ENCODE peak calls at places on chromosomes 7 and 10, in four cellular contexts. O, U, Z and N are unnamed samples. For H3K36me3, the result is how much of the 10 kb centered on the place peaks cover.

GRCh38 chr7:51249187-51249945 is 67.2 kb downstream of the COBL start:
- DNase-seq in O (no peak), Z (no peak), U (peak), N (no peak)

GRCh38 chr7:95446618-95447017 is 11.8 kb upstream of the PON2 start:
- DNase-seq in Z (no peak), O (no peak), U (no peak), N (no peak)

GRCh38 chr7:14233026-14233897 is 243.8 kb upstream of the ETV1 start:
- DNase-seq in O (no peak), U (peak), Z (no peak), N (no peak)

GRCh38 chr7:44104880-44105771 is 981 bp downstream of the AEBP1 start:
- DNase-seq in O (no peak), Z (no peak), U (peak), N (peak)

GRCh38 chr7:124784879-124785818 is 19.6 kb upstream of the GPR37 start:
- DNase-seq in O (peak), U (peak), Z (peak), N (peak)

GRCh38 chr10:78944658-78945333 is 124.0 kb upstream of the ZMIZ1 start:
- DNase-seq in U (peak), Z (peak), O (no peak), N (peak)

GRCh38 chr7:134741901-134742635 is 37.4 kb upstream of the CALD1 start:
- DNase-seq in U (peak), O (no peak), Z (no peak), N (peak)

GRCh38 chr10:6803429-6803783 is 223.3 kb upstream of the PRKCQ start:
- DNase-seq in Z (no peak), O (no peak), U (no peak), N (no peak)

GRCh38 chr7:158876984-158877383 is 20.6 kb downstream of the DYNC2I1 start:
- DNase-seq in U (no peak), Z (no peak), O (no peak), N (no peak)

GRCh38 chr7:2063562-2064360 is 169.0 kb downstream of the MAD1L1 start:
- DNase-seq in U (no peak), O (peak), Z (peak), N (no peak)

GRCh38 chr10:103355906-103356599 is 5.1 kb upstream of the PCGF6 start:
- DNase-seq in Z (no peak), O (no peak), U (no peak), N (no peak)

GRCh38 chr10:103350522-103351260 is at the start of gene PCGF6:
- DNase-seq in U (peak), Z (peak), O (peak), N (no peak)

GRCh38 chr10:103350175-103350521 is 792 bp downstream of the PCGF6 start:
- DNase-seq in Z (no peak), O (no peak), U (no peak), N (no peak)

GRCh38 chr10:103353281-103353680 is 2.3 kb upstream of the PCGF6 start:
- DNase-seq in O (no peak), U (no peak), Z (no peak), N (no peak)
- TF ChIP-seq CTCF in O (peak), U (no peak), Z (no peak), N (no peak)

GRCh38 chr7:128832880-128833147 is 2.6 kb downstream of the FLNC start:
- DNase-seq in O (no peak), Z (no peak), U (no peak), N (no peak)

GRCh38 chr7:128831178-128831993 is 1.2 kb downstream of the FLNC start:
- DNase-seq in Z (peak), O (peak), U (peak), N (no peak)

GRCh38 chr7:128833148-128833938 is 3.1 kb downstream of the FLNC start:
- DNase-seq in O (peak), U (peak), Z (peak), N (no peak)

GRCh38 chr7:128833939-128834310 is 3.7 kb downstream of the FLNC start:
- DNase-seq in O (no peak), U (no peak), Z (no peak), N (no peak)

DNA sequence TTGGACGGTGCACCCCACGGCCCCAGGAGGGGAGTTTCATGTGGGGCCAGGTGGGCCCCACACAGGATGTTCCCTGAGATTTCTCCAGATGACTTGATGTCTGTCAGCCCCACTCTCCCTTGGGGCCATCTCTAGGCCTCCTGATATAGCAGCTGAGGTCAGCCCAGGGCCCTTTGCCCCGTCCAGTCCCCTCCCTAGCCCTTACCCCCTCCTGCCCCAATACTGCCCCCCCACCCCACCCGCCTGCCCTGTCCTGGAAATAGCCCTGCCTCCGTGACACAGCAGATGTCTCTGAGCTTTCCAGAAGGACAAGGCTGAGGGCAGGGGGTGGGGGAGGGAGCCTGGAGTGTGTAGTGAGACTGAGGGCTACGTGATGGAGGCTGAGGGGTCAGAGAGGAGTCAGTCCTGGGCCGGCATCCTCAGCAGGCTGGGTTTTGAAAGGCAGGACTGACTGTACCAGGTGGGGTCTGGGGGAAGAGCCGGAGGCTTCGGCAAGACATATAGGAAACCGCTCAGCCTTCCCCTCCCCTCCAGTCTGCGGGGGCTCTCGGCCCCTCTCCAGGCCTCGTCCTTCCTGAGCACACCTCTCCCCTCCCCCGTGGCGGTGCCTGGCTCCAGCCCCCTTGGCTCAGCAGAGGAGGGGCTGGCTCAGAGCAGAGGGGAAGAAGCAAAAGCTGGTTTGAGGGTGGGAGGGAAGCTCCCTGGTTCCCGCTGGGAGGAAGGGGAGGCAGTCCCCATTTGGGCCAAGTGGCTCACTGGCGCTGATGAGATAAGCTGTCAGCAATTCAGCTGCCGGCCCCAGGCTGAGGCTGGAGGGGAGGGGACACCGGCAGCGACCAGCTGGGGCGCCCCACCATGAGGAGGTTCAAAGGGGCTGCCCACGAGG is 2.0 kb downstream of the FLNC start:
- DNase-seq in O (peak), U (peak), Z (no peak), N (no peak)
- H3K4me3 ChIP-seq in O (peak), U (peak), Z (peak), N (peak)

GRCh38 chr7:31029674-31030073 is 22.4 kb upstream of the ADCYAP1R1 start:
- DNase-seq in O (no peak), Z (no peak), U (no peak), N (no peak)

GRCh38 chr7:31028417-31028988 is 23.6 kb upstream of the ADCYAP1R1 start:
- DNase-seq in O (peak), U (no peak), Z (no peak), N (no peak)

GRCh38 chr7:31028006-31028405 is 24.1 kb upstream of the ADCYAP1R1 start:
- DNase-seq in U (no peak), O (no peak), Z (no peak), N (no peak)

GRCh38 chr7:31027161-31027965 is 24.7 kb upstream of the ADCYAP1R1 start:
- DNase-seq in U (peak), O (peak), Z (peak), N (no peak)

DNA sequence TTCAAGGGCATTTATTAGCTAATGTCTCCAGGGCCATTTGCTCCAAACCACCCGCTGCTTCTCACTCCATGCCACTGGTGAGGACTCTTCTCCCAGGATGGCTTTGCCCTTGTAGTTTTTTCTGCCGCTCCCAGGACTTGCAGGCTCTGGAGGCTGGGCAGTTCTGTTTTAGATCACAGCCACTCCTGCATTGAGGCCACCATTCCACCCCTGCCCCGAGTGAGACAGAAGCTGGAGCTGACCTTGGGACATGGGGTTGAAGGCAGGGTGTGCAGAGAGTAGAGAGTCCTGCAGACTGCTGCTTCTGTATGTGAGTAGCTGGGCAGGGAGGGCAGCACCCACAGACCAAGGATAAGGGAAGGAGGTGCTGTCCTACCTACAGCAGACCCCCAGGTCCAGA is 22.9 kb upstream of the ADCYAP1R1 start:
- DNase-seq in U (no peak), Z (no peak), O (no peak), N (no peak)
- H3K36me3 ChIP-seq in U (under half), Z (under half), O (under half), N (under half)

GRCh38 chr7:93799750-93800357 is 90.7 kb downstream of the TFPI2 start:
- DNase-seq in O (no peak), Z (no peak), U (peak), N (no peak)
- TF ChIP-seq CTCF in O (peak), Z (no peak), U (peak), N (peak)

DNA sequence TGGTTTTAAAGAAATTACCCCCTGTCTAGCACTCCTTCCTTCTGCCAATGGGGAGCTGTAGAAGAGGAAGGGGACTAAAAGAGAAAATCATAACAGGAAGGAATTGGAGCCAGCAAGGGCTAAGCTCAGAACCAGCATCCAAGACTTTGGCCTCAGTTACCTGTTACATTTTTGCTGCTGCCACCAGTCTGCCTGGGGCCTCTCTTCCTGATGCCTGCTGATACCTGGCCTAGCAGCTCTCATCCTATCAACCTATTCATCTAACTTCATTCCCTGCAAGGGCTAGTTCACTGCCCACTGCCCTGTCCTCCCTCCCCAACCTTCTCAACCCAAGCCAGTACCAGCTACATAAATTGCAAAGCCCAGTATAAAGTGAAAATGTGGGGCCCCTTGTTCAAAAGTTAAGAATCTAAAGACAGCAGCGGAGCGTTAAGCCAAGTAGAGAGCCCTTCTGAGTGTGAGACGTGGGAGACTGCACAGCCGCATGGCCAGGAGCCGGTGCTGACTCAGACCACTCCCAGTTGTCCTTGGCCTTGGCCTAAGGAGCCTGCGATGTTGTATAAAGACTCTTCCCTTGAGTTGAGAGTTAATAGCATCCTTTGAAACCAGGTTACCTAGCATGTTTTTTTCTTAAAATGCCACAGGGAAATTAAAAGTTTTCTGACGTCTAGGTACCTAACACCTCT is 13.2 kb upstream of the AOC1 start:
- DNase-seq in Z (no peak), O (no peak), U (no peak), N (no peak)
- H3K4me3 ChIP-seq in Z (no peak), O (no peak), U (no peak), N (no peak)

GRCh38 chr7:5635461-5636445 is 145.7 kb downstream of the RNF216 start:
- DNase-seq in U (peak), Z (no peak), O (no peak), N (no peak)
- H3K36me3 ChIP-seq in U (under half), Z (under half), O (under half), N (under half)

GRCh38 chr10:62666264-62666663 is 138.3 kb upstream of the ADO start:
- DNase-seq in O (no peak), Z (no peak), U (no peak), N (no peak)
- TF ChIP-seq CTCF in O (no peak), Z (no peak), U (no peak), N (no peak)

DNA sequence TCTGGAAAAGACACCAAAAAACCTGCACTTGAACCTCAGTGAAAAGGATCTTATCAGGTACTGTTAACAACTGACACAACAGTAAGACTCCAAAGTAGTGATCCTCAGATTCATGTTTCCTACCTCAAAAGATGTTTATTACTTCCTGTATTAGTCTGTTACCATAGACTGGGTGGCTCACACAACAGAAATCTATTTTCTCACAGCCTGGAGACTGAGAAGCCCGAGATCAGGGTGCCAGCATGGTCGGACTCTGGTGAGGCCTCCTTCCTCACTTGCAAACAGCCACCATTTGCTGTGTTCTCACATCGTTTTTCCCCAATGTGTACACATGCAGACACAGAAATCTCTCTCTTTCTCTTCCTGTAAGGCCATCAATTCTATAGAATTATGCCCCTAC is 154.0 kb upstream of the THSD7A start:
- DNase-seq in Z (no peak), U (peak), O (no peak), N (no peak)
- H3K4me3 ChIP-seq in Z (no peak), U (no peak), O (no peak), N (no peak)

DNA sequence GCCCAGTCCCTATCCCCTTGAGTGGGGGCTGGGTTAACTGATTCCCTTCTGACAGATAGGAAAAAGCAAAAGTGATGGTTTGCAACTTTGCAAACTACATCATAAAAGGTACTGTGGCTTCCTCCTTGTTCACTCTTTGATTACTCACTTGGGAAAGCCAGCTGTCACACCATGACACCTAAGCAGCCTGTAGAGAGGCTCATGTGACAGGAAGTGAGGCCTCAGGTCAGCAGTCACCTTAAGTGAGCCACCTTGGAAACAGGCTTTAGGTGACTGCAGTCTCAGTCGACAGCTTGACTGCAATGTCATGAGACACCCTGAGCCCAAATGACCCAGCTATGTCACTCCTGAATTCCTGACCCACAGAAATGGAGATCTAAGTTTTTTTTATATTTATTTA is 4.3 kb upstream of the CHCHD2 start:
- DNase-seq in U (no peak), Z (no peak), O (no peak), N (no peak)
- H3K36me3 ChIP-seq in U (under half), Z (under half), O (under half), N (under half)

GRCh38 chr10:29244978-29245377 is 43.9 kb upstream of the LYZL1 start:
- DNase-seq in Z (no peak), O (no peak), U (no peak), N (no peak)

GRCh38 chr10:29245476-29245875 is 43.4 kb upstream of the LYZL1 start:
- DNase-seq in U (no peak), O (peak), Z (no peak), N (no peak)

GRCh38 chr10:29243061-29243460 is 45.8 kb upstream of the LYZL1 start:
- DNase-seq in U (no peak), Z (no peak), O (no peak), N (no peak)

GRCh38 chr10:29241925-29242324 is 46.9 kb upstream of the LYZL1 start:
- DNase-seq in Z (no peak), O (no peak), U (no peak), N (no peak)

GRCh38 chr10:29243750-29244149 is 45.1 kb upstream of the LYZL1 start:
- DNase-seq in O (no peak), Z (no peak), U (no peak), N (no peak)
- TF ChIP-seq CTCF in O (peak), Z (no peak), U (peak), N (peak)